ENCODE peak calls at places on chromosomes 13 and 19, in five cellular contexts. D is stimulated activated CD4-positive, alpha-beta T cell treated with anti-CD3 and anti-CD28 coated beads, TNF-alpha, amount 100 ng/mL, for 48 hours; R is progenitor cell of endocrine pancreas; S is ACHN; L is K562. F is an unnamed sample.

GRCh38 chr13:42681394-42681793 is 100.0 kb upstream of the FAM216B start:
- DNase-seq in D (no peak), L (no peak), R (no peak), S (no peak), F (peak)

GRCh38 chr19:19835560-19836038 is 14.0 kb upstream of the ZNF506 start:
- DNase-seq in S (no peak), L (no peak), R (no peak), D (no peak), F (no peak)

GRCh38 chr13:93927431-93927830 is 552.1 kb downstream of the DCT start:
- DNase-seq in D (no peak), R (no peak), S (no peak), L (no peak), F (no peak)

GRCh38 chr19:56837004-56837403 is 3.5 kb downstream of the PEG3 start:
- DNase-seq in L (no peak), D (no peak), S (no peak), R (no peak), F (peak)

GRCh38 chr19:40570313-40571004 is 6.2 kb upstream of the SHKBP1 start:
- DNase-seq in R (peak), D (peak), L (peak), S (peak), F (peak)

GRCh38 chr19:39407644-39408391 is 1.2 kb downstream of the ZFP36 start:
- DNase-seq in S (no peak), R (no peak), D (no peak), L (no peak), F (no peak)

GRCh38 chr13:106373989-106374572 is 161.4 kb downstream of the EFNB2 start:
- DNase-seq in S (no peak), L (no peak), R (no peak), D (no peak), F (no peak)

GRCh38 chr13:46860734-46861133 is 36.1 kb downstream of the HTR2A start:
- DNase-seq in D (no peak), R (no peak), S (no peak), L (no peak), F (no peak)

GRCh38 chr13:79246575-79246949 is 159.5 kb downstream of the RBM26 start:
- DNase-seq in R (no peak), S (no peak), L (no peak), D (no peak), F (no peak)

GRCh38 chr19:57954996-57955395 is 7.5 kb upstream of the ZNF256 start:
- DNase-seq in L (no peak), S (no peak), R (no peak), D (no peak), F (no peak)

GRCh38 chr13:108120332-108120731 is 95.0 kb downstream of the LIG4 start:
- DNase-seq in S (no peak), D (no peak), L (no peak), R (no peak), F (no peak)

GRCh38 chr19:5936308-5936980 is 22.4 kb downstream of the CAPS start:
- DNase-seq in D (no peak), S (no peak), L (no peak), R (no peak), F (no peak)

GRCh38 chr19:9966448-9966847 is 30.1 kb upstream of the OLFM2 start:
- DNase-seq in S (no peak), L (no peak), R (no peak), D (no peak), F (no peak)

GRCh38 chr19:14375055-14375581 is 6.1 kb upstream of the ADGRE5 start:
- DNase-seq in D (no peak), S (no peak), L (peak), R (no peak), F (no peak)